ENCODE peak calls at places on chromosomes 7 and 10, in four cellular contexts. I, J, Y and L are unnamed samples.
A peak's percentile ranks its signal among the peaks of the same experiment; 100 is the strongest.

GRCh38 chr10:7649673-7650330 is 17.0 kb downstream of the ITIH5 start:
- DNase-seq in J (no peak), I (no peak), Y (peak; percentile 38), L (no peak)

GRCh38 chr7:37441405-37441797 is 7.3 kb downstream of the ELMO1 start:
- DNase-seq in Y (no peak), I (no peak), J (no peak), L (no peak)

GRCh38 chr7:67937717-67938191 is 941.1 kb downstream of the TYW1 start:
- DNase-seq in Y (peak; percentile 3), J (no peak), I (no peak), L (no peak)

GRCh38 chr10:22427890-22428571 is 82.7 kb downstream of the SPAG6 start:
- DNase-seq in I (peak; percentile 64), J (no peak), Y (peak; percentile 69), L (no peak)

GRCh38 chr7:43454936-43455518 is 127.9 kb upstream of the STK17A start:
- DNase-seq in J (no peak), I (peak; percentile 34), Y (peak; percentile 44), L (peak; percentile 29)

GRCh38 chr7:17099083-17099973 is 199.1 kb upstream of the AHR start:
- DNase-seq in J (no peak), I (no peak), Y (peak; percentile 97), L (peak; percentile 98)

GRCh38 chr7:7183061-7183832 is 903 bp downstream of the C1GALT1 start:
- DNase-seq in J (peak; percentile 27), Y (peak; percentile 63), I (peak; percentile 74), L (no peak)

GRCh38 chr7:162583-163297 is 29.6 kb upstream of the FAM20C start:
- DNase-seq in J (no peak), Y (no peak), I (no peak), L (no peak)

GRCh38 chr7:151754142-151754590 is 122.7 kb downstream of the PRKAG2 start:
- DNase-seq in Y (peak; percentile 99), J (no peak), I (peak; percentile 82), L (peak; percentile 89)

GRCh38 chr7:29539471-29539870 is 24.2 kb upstream of the PRR15 start:
- DNase-seq in I (no peak), J (no peak), Y (no peak), L (no peak)

GRCh38 chr7:1455955-1456354 is 3.3 kb downstream of the MICALL2 start:
- DNase-seq in Y (no peak), J (no peak), I (no peak), L (no peak)

GRCh38 chr10:132447446-132448247 is 50.6 kb downstream of the PWWP2B start:
- DNase-seq in I (no peak), Y (peak; percentile 38), J (peak; percentile 38), L (peak; percentile 39)

GRCh38 chr7:112905950-112906349 is 115.8 kb upstream of the TMEM168 start:
- DNase-seq in I (no peak), J (no peak), Y (no peak), L (no peak)

GRCh38 chr7:23004247-23004520 is 9.7 kb downstream of the HYCC1 start:
- DNase-seq in I (no peak), J (no peak), Y (no peak), L (no peak)